ENCODE peak calls at places on chromosomes 4 and X, in eight cellular contexts. R is T-cell; C is substantia nigra; F is CD4-positive, alpha-beta T cell; V is hypothalamus; S is CD8-positive, alpha-beta memory T cell; B is cerebellar cortex; Q is tibial artery. P is an unnamed sample.
A peak's percentile ranks its signal among the peaks of the same experiment; 100 is the strongest.

GRCh38 chrX:53330331-53330730 is 48.9 kb upstream of the IQSEC2 start:
- DNase-seq in R (no peak), C (peak; percentile 22), F (no peak), V (no peak), S (no peak), B (no peak), Q (no peak), P (peak; percentile 25)

GRCh38 chr4:42360158-42360557 is 37.1 kb upstream of the SHISA3 start:
- DNase-seq in R (no peak), C (no peak), F (no peak), V (no peak), S (no peak), B (no peak), Q (no peak), P (no peak)

GRCh38 chr4:6332042-6332668 is 62.5 kb downstream of the WFS1 start:
- DNase-seq in R (no peak), C (no peak), F (no peak), V (no peak), S (no peak), B (peak; percentile 38), Q (no peak), P (peak; percentile 55)

GRCh38 chr4:156906325-156906724 is 65.3 kb downstream of the PDGFC start:
- DNase-seq in R (no peak), C (no peak), F (no peak), V (no peak), S (no peak), B (no peak), Q (no peak), P (no peak)

GRCh38 chrX:19514791-19515614 is at the start of gene MAP3K15:
- DNase-seq in R (no peak), C (no peak), F (no peak), V (no peak), S (no peak), B (peak; percentile 10), Q (no peak), P (no peak)

GRCh38 chr4:52959545-52959944 is 97.4 kb downstream of the RASL11B start:
- DNase-seq in R (no peak), C (no peak), F (no peak), V (no peak), S (no peak), B (no peak), Q (no peak), P (no peak)

GRCh38 chr4:128570380-128570779 is 239.1 kb upstream of the JADE1 start:
- DNase-seq in R (no peak), C (no peak), F (no peak), V (no peak), S (no peak), B (no peak), Q (peak; percentile 82), P (no peak)

GRCh38 chrX:95996294-95996693 is 688.3 kb upstream of the DIAPH2 start:
- DNase-seq in R (no peak), C (no peak), F (no peak), V (no peak), S (no peak), B (no peak), Q (no peak), P (no peak)

GRCh38 chrX:21354725-21355124 is 19.5 kb upstream of the CNKSR2 start:
- DNase-seq in R (no peak), C (no peak), F (no peak), V (no peak), S (no peak), B (peak; percentile 0), Q (no peak), P (no peak)

GRCh38 chr4:5444918-5445517 is 263.3 kb downstream of the EVC2 start:
- DNase-seq in R (no peak), C (no peak), F (no peak), V (no peak), S (no peak), B (no peak), Q (no peak), P (no peak)

GRCh38 chr4:41696131-41696530 is 52.4 kb downstream of the PHOX2B start:
- DNase-seq in R (no peak), C (no peak), F (no peak), V (no peak), S (no peak), B (no peak), Q (no peak), P (no peak)

GRCh38 chrX:104108955-104109354 is 3.4 kb upstream of the ZCCHC18 start:
- DNase-seq in R (no peak), C (no peak), F (no peak), V (no peak), S (peak; percentile 18), B (no peak), Q (no peak), P (no peak)

GRCh38 chrX:130401415-130402210 is at the start of gene RBMX2:
- DNase-seq in R (peak; percentile 60), C (peak; percentile 44), F (peak; percentile 62), V (peak; percentile 28), S (peak; percentile 73), B (peak; percentile 71), Q (peak; percentile 69), P (peak; percentile 74)

GRCh38 chr4:138243369-138243768 is 1.2 kb upstream of the SLC7A11 start:
- DNase-seq in R (no peak), C (no peak), F (no peak), V (no peak), S (no peak), B (no peak), Q (no peak), P (no peak)